ENCODE peak calls at places on chromosomes 5 and 9, in eight cellular contexts. B, T, C, U, A, S, L and Q are unnamed samples.

GRCh38 chr5:75965292-75965691 is 117.9 kb upstream of the SV2C start:
- DNase-seq in A (no peak), C (no peak), T (no peak), L (no peak), B (no peak), U (no peak), S (no peak), Q (no peak)

GRCh38 chr5:84378420-84378819 is 6.3 kb downstream of the EDIL3 start:
- DNase-seq in S (no peak), U (no peak), T (no peak), B (no peak), C (no peak), A (no peak), L (no peak), Q (no peak)

GRCh38 chr5:172172912-172173591 is 15.0 kb downstream of the STK10 start:
- DNase-seq in U (no peak), L (no peak), S (no peak), A (peak), T (no peak), C (no peak), B (no peak), Q (no peak)

GRCh38 chr5:41793156-41793770 is 77.0 kb downstream of the OXCT1 start:
- DNase-seq in C (no peak), L (no peak), T (no peak), B (no peak), A (peak), S (no peak), U (no peak), Q (no peak)

GRCh38 chr5:43017438-43017820 is 22.7 kb downstream of the ANXA2R start:
- DNase-seq in T (no peak), U (no peak), A (no peak), S (no peak), L (no peak), B (peak), C (no peak), Q (no peak)

GRCh38 chr9:22169732-22170131 is 160.6 kb upstream of the CDKN2B start:
- DNase-seq in U (no peak), S (no peak), B (peak), C (no peak), T (no peak), A (no peak), L (no peak), Q (no peak)

GRCh38 chr5:42745426-42745825 is 11.2 kb upstream of the CCDC152 start:
- DNase-seq in S (peak), L (no peak), U (peak), C (peak), B (no peak), T (peak), A (no peak), Q (no peak)

GRCh38 chr5:103840600-103840999 is 278.0 kb upstream of the NUDT12 start:
- DNase-seq in L (no peak), B (no peak), U (no peak), A (no peak), C (no peak), T (no peak), S (no peak), Q (no peak)

GRCh38 chr5:178301641-178302040 is 69.0 kb upstream of the PHYKPL start:
- DNase-seq in B (no peak), A (no peak), S (no peak), C (no peak), U (no peak), L (no peak), T (no peak), Q (no peak)

DNA sequence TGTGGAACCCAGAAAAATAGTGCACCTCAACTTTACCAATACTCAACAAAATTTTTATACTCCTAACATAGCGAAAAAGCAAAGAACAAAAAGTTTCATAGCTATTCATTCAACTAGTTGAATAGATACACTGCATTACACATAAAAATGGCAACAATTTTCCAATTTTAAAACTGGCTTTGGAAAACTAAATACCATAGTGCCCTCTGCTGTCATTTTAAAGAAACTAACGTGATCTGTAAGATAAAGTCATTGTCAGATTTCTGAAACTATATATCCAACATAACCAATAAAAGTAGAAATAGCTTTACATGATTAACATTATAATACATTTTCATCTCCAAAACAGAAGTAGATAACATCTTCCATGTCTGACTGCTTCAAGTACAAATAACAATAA is 31.6 kb downstream of the DTWD2 start:
- DNase-seq in S (peak), B (no peak), L (no peak), T (peak), C (peak), U (no peak), A (peak), Q (no peak)
- TF ChIP-seq CTCF in S (peak), B (no peak), L (peak), T (peak), C (no peak), U (peak), A (peak), Q (peak)

GRCh38 chr9:107750741-107751521 is 261.4 kb upstream of the KLF4 start:
- DNase-seq in A (no peak), T (no peak), C (no peak), S (peak), U (peak), B (no peak), L (no peak), Q (peak)

GRCh38 chr9:107756091-107756490 is 266.5 kb upstream of the KLF4 start:
- DNase-seq in A (no peak), T (no peak), U (no peak), L (no peak), B (no peak), C (no peak), S (no peak), Q (no peak)

GRCh38 chr9:107759009-107759822 is 269.6 kb upstream of the KLF4 start:
- DNase-seq in U (no peak), T (no peak), C (no peak), B (no peak), L (peak), A (no peak), S (no peak), Q (no peak)

GRCh38 chr9:107751522-107752235 is 262.1 kb upstream of the KLF4 start:
- DNase-seq in T (peak), L (peak), A (no peak), C (peak), B (no peak), S (peak), U (peak), Q (peak)

DNA sequence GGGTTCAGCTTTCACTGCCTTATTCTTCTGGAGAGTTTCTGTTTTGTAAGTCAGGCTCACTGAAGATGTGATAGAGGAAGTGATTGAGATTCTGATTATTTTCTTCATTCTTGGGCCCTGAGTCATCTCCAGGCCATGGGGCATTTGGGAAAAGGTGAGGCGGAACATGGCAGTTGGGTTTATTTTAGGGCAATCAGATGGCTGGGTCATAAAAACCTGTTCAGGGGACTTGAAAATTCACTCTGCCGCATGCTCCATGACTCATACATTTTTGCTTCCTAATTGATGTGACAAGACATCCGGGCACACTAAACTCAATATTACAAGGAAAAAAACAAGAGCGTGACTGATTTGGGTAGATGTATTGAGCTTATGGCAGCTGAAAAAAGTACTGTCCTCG is 265.7 kb upstream of the KLF4 start:
- DNase-seq in T (no peak), S (peak), A (no peak), C (peak), B (no peak), L (no peak), U (peak), Q (peak)
- TF ChIP-seq REST in T (no peak), S (no peak), A (no peak), C (no peak), B (no peak), L (no peak), U (no peak), Q (no peak)

GRCh38 chr5:93578179-93578812 is 2.7 kb downstream of the NR2F1-AS1 start:
- DNase-seq in B (no peak), S (no peak), L (no peak), U (no peak), C (no peak), A (no peak), T (peak), Q (no peak)

GRCh38 chr5:93579561-93580386 is 1.2 kb downstream of the NR2F1-AS1 start:
- DNase-seq in S (peak), T (peak), B (no peak), U (no peak), L (no peak), A (peak), C (no peak), Q (no peak)

GRCh38 chr5:93580387-93581100 is 475 bp downstream of the NR2F1-AS1 start:
- DNase-seq in L (no peak), C (no peak), S (peak), T (no peak), B (no peak), U (no peak), A (peak), Q (no peak)

GRCh38 chr5:93577807-93578178 is 3.2 kb downstream of the NR2F1-AS1 start:
- DNase-seq in U (no peak), T (no peak), S (no peak), B (no peak), C (no peak), L (no peak), A (no peak), Q (no peak)

DNA sequence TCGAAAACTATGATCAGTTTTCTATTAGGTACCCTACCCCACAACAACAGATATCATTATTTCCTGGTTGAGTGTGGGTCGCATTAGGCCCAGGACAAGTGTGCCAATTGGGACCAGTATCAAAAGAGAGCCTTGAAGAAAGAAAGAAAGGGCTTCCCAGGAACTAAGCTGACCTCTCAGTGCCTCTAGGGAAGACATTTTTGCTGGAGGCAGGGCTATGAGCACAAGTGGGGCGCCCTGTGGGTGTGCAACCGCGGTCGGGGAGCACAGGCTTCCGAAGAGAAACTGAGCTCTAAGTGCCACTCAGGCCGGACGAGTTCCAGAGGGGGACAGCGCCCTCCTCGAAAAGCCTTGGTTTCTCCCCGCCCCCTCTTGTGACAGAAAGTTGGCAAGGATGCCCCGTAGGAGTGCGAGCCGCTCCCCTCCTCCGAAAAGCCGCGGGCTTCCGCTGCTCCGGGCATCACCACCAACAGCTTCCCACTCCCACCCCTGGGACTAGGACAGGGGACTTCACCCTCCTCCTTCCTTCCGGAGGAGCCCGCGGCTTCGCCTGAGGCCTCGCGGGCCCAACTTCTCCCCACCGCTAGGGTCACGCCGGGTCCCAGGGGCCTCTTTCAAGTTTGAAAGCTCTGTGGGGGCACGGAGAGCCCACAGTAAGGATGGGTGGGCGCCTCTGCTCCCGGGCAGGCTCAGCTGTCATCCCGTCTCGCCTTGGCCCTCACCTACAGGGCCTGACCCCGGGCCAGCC is 2.0 kb downstream of the NR2F1-AS1 start:
- DNase-seq in T (peak), C (no peak), L (no peak), A (peak), B (no peak), S (no peak), U (no peak), Q (no peak)
- TF ChIP-seq CTCF in T (no peak), C (no peak), L (no peak), A (no peak), B (no peak), S (no peak), U (no peak), Q (no peak)

GRCh38 chr9:30349526-30350513 is 2034.6 kb upstream of the ACO1 start:
- DNase-seq in A (no peak), S (peak), B (no peak), U (no peak), C (no peak), T (no peak), L (no peak), Q (no peak)
- TF ChIP-seq REST in A (no peak), S (no peak), B (no peak), U (no peak), C (no peak), T (no peak), L (no peak), Q (no peak)

DNA sequence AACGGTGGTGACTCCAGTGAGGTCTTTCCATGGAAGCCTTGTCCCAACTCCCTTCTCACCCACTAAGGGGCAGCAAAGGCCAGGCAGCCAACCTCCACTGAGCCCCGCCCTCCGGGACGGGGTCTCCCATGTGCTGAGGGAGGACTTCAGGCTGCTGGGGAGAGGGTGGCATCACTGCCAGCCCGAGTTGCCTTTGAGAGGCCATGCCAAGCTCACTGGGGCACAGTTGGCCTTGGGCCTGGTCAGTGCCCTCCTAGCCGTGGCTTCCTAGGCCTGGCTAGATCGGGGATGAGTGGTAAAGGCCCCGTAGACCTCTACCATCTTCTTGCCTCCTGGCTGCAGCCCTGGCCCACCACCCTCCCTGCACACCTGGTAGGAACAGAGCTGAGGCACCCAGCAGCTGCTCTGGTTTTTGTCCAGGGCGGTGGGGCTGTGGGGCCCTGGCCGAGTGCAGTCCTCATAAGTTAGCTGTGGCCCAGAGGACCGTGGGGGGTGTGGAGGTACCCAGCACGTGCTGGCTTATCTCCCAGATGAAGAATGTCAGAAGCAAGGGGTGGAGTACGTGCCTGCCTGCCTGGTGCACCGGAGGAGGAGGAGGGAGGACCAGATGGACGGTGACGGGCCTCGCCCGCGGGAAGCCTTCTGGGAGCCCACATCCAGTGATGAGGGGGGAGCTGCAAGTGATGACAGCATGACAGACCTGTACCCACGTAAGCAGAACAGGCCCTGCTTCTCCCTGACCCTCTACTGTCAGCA is 3.2 kb downstream of the SURF2 start:
- DNase-seq in C (peak), L (no peak), S (no peak), A (peak), U (no peak), T (peak), B (no peak), Q (no peak)
- TF ChIP-seq CTCF in C (peak), L (peak), S (peak), A (peak), U (peak), T (peak), B (peak), Q (no peak)

GRCh38 chr9:133367221-133367620 is 8.6 kb downstream of the SURF4 start:
- DNase-seq in U (no peak), L (no peak), A (no peak), C (no peak), T (no peak), B (no peak), S (no peak), Q (no peak)
- TF ChIP-seq REST in U (no peak), L (no peak), A (no peak), C (no peak), T (no peak), B (no peak), S (no peak), Q (no peak)

GRCh38 chr5:137206030-137206715 is 293.0 kb downstream of the SPOCK1 start:
- DNase-seq in T (no peak), B (no peak), C (no peak), S (no peak), A (no peak), U (no peak), L (no peak), Q (no peak)
- TF ChIP-seq CTCF in T (no peak), B (no peak), C (no peak), S (no peak), A (no peak), U (no peak), L (no peak), Q (no peak)